ENCODE peak calls at places on chromosomes 7 and 10, in five cellular contexts. G, E, X, W and M are unnamed samples.

GRCh38 chr10:128519581-128519980 is 393.4 kb upstream of the MKI67 start:
- DNase-seq in G (no peak), E (no peak), X (no peak), W (peak; percentile 35), M (no peak)

GRCh38 chr7:101681170-101682007 is 52.3 kb upstream of the MYL10 start:
- DNase-seq in G (no peak), E (no peak), X (peak; percentile 78), W (no peak), M (no peak)

GRCh38 chr10:124956764-124957163 is 14.8 kb downstream of the ZRANB1 start:
- DNase-seq in G (no peak), E (no peak), X (no peak), W (no peak), M (no peak)

GRCh38 chr7:130909161-130909836 is 175.3 kb upstream of the KLF14 start:
- DNase-seq in G (no peak), E (no peak), X (no peak), W (no peak), M (no peak)

GRCh38 chr7:145050415-145050814 is 214.6 kb upstream of the TPK1 start:
- DNase-seq in G (no peak), E (no peak), X (no peak), W (no peak), M (no peak)

GRCh38 chr7:94414481-94414880 is 19.8 kb downstream of the COL1A2 start:
- DNase-seq in G (no peak), E (no peak), X (no peak), W (no peak), M (no peak)

GRCh38 chr10:72096115-72097000 is 8.0 kb upstream of the SPOCK2 start:
- DNase-seq in G (no peak), E (no peak), X (peak; percentile 60), W (no peak), M (no peak)

GRCh38 chr10:119190954-119191619 is 12.5 kb upstream of the PRDX3 start:
- DNase-seq in G (no peak), E (no peak), X (no peak), W (no peak), M (peak; percentile 9)

GRCh38 chr7:150335101-150335773 is 6.2 kb downstream of the RARRES2 start:
- DNase-seq in G (no peak), E (peak; percentile 54), X (no peak), W (no peak), M (no peak)

GRCh38 chr10:5416981-5417380 is 4.6 kb downstream of the NET1 start:
- DNase-seq in G (no peak), E (no peak), X (no peak), W (no peak), M (no peak)

GRCh38 chr10:119022846-119023552 is 6.5 kb upstream of the NANOS1 start:
- DNase-seq in G (no peak), E (no peak), X (no peak), W (no peak), M (no peak)

GRCh38 chr10:3398825-3399646 is 226.5 kb upstream of the PITRM1 start:
- DNase-seq in G (no peak), E (no peak), X (no peak), W (no peak), M (no peak)

GRCh38 chr10:76675951-76676587 is 961.5 kb downstream of the KCNMA1 start:
- DNase-seq in G (peak; percentile 13), E (no peak), X (no peak), W (no peak), M (peak; percentile 85)

GRCh38 chr10:117370205-117370604 is 5.0 kb downstream of the PDZD8 start:
- DNase-seq in G (no peak), E (no peak), X (peak; percentile 36), W (no peak), M (no peak)

GRCh38 chr10:15427836-15428414 is 56.8 kb upstream of the FAM171A1 start:
- DNase-seq in G (no peak), E (no peak), X (peak; percentile 58), W (no peak), M (no peak)

GRCh38 chr7:2572101-2572842 is 13.5 kb downstream of the IQCE start:
- DNase-seq in G (no peak), E (no peak), X (no peak), W (no peak), M (no peak)

GRCh38 chr7:129069021-129069420 is 14.1 kb upstream of the TNPO3 start:
- DNase-seq in G (no peak), E (no peak), X (no peak), W (no peak), M (no peak)

GRCh38 chr7:134302120-134302519 is 14.6 kb downstream of the SLC35B4 start:
- DNase-seq in G (no peak), E (no peak), X (no peak), W (no peak), M (no peak)

GRCh38 chr7:133534816-133535215 is 281.9 kb downstream of the EXOC4 start:
- DNase-seq in G (no peak), E (no peak), X (no peak), W (no peak), M (no peak)

GRCh38 chr7:129262333-129262732 is 37.5 kb downstream of the AHCYL2 start:
- DNase-seq in G (no peak), E (no peak), X (no peak), W (no peak), M (no peak)

GRCh38 chr10:71255817-71256660 is 43.7 kb downstream of the UNC5B start:
- DNase-seq in G (peak; percentile 92), E (no peak), X (no peak), W (no peak), M (peak; percentile 84)

GRCh38 chr7:44327981-44328380 is 2.6 kb upstream of the CAMK2B start:
- DNase-seq in G (no peak), E (no peak), X (no peak), W (no peak), M (no peak)

GRCh38 chr7:128884561-128885369 is 22.1 kb downstream of the ATP6V1F start:
- DNase-seq in G (no peak), E (no peak), X (no peak), W (no peak), M (no peak)

GRCh38 chr7:149310113-149310836 is 48.3 kb downstream of the ZNF783 start:
- DNase-seq in G (no peak), E (no peak), X (peak; percentile 88), W (no peak), M (no peak)

GRCh38 chr10:117632406-117632805 is 89.9 kb downstream of the EMX2 start:
- DNase-seq in G (no peak), E (no peak), X (no peak), W (no peak), M (no peak)

GRCh38 chr7:4769753-4770152 is 5.7 kb upstream of the AP5Z1 start:
- DNase-seq in G (no peak), E (no peak), X (no peak), W (no peak), M (no peak)

GRCh38 chr7:41809487-41810257 is 106.8 kb upstream of the INHBA start:
- DNase-seq in G (no peak), E (no peak), X (no peak), W (no peak), M (no peak)

GRCh38 chr10:37490266-37490665 is 364.9 kb downstream of the ANKRD30A start:
- DNase-seq in G (no peak), E (no peak), X (peak; percentile 66), W (no peak), M (no peak)

GRCh38 chr7:112012266-112012665 is 193.9 kb downstream of the DOCK4 start:
- DNase-seq in G (no peak), E (no peak), X (no peak), W (no peak), M (no peak)

GRCh38 chr7:90236890-90237289 is 8.1 kb upstream of the CFAP69 start:
- DNase-seq in G (no peak), E (no peak), X (no peak), W (no peak), M (no peak)

GRCh38 chr10:93438796-93439253 is 43.3 kb downstream of the MYOF start:
- DNase-seq in G (peak; percentile 56), E (no peak), X (peak; percentile 74), W (no peak), M (no peak)

GRCh38 chr7:36852017-36852416 is 127.7 kb upstream of the AOAH start:
- DNase-seq in G (no peak), E (no peak), X (no peak), W (no peak), M (no peak)

GRCh38 chr10:55144001-55144400 is 343.0 kb upstream of the PCDH15 start:
- DNase-seq in G (no peak), E (no peak), X (no peak), W (no peak), M (no peak)
- TF ChIP-seq CTCF in G (no peak), E (no peak), X (no peak), W (no peak), M (no peak)

GRCh38 chr10:89395141-89395540 is 2.7 kb downstream of the IFIT1 start:
- DNase-seq in G (no peak), E (no peak), X (no peak), W (no peak), M (no peak)
- H3K4me1 ChIP-seq in G (peaks cover 36% of the 10 kb centered on the region), E (no peaks in the 10 kb centered on the region), X (peaks cover 29% of the 10 kb centered on the region), W (peaks cover 39% of the 10 kb centered on the region), M (peaks cover 42% of the 10 kb centered on the region)

GRCh38 chr10:112565434-112566053 is 118.5 kb downstream of the VTI1A start:
- DNase-seq in G (peak; percentile 32), E (no peak), X (peak; percentile 81), W (no peak), M (no peak)

GRCh38 chr10:112562122-112562521 is 115.1 kb downstream of the VTI1A start:
- DNase-seq in G (no peak), E (no peak), X (no peak), W (no peak), M (no peak)

GRCh38 chr10:112564337-112564736 is 117.3 kb downstream of the VTI1A start:
- DNase-seq in G (no peak), E (no peak), X (no peak), W (no peak), M (no peak)

GRCh38 chr10:112559328-112559727 is 112.3 kb downstream of the VTI1A start:
- DNase-seq in G (no peak), E (no peak), X (no peak), W (no peak), M (no peak)

GRCh38 chr10:112562803-112563663 is 116.0 kb downstream of the VTI1A start:
- DNase-seq in G (no peak), E (no peak), X (peak; percentile 53), W (no peak), M (no peak)
- TF ChIP-seq EP300 in G (no peak), E (no peak), X (no peak), W (no peak), M (no peak)

GRCh38 chr10:104923501-104923900 is 282.4 kb downstream of the SORCS3 start:
- DNase-seq in G (no peak), E (no peak), X (no peak), W (no peak), M (no peak)

GRCh38 chr10:104922810-104923209 is 281.7 kb downstream of the SORCS3 start:
- DNase-seq in G (no peak), E (no peak), X (no peak), W (no peak), M (no peak)

GRCh38 chr10:104924101-104924795 is 283.2 kb downstream of the SORCS3 start:
- DNase-seq in G (no peak), E (no peak), X (no peak), W (no peak), M (no peak)

GRCh38 chr10:104928733-104929132 is 287.6 kb downstream of the SORCS3 start:
- DNase-seq in G (no peak), E (no peak), X (no peak), W (no peak), M (no peak)

GRCh38 chr10:104925232-104925851 is 284.3 kb downstream of the SORCS3 start:
- DNase-seq in G (peak; percentile 8), E (peak; percentile 13), X (peak; percentile 56), W (no peak), M (no peak)
- TF ChIP-seq CTCF in G (peak; percentile 21), E (peak; percentile 72), X (peak; percentile 60), W (no peak), M (peak; percentile 21)